ENCODE peak calls at places on chromosome 3, in ten cellular contexts. One of them, this sample, is unnamed.

GRCh38 chr3:12135029-12135634 is 23.6 kb downstream of the TIMP4 start:
- DNase-seq in stimulated activated CD8-positive, alpha-beta memory T cell treated with anti-CD3 and anti-CD28 coated beads, Interleukin-15, amount 100 ng/mL, for 1 hour: peak; percentile 25
- DNase-seq in HTR-8/SVneo: peak; percentile 59
- DNase-seq in HCEC 1CT: peak; percentile 61
- DNase-seq in GM12864: no peak
- DNase-seq in activated CD4-positive, alpha-beta memory T cell treated with anti-CD3 and anti-CD28 coated beads, Interleukin-2, amount 10 ng/mL, durations not matched to agents 7 days and 5 days: peak; percentile 71
- DNase-seq in GM23338: peak; percentile 76
- DNase-seq in endothelial cell of umbilical vein: peak; percentile 61
- DNase-seq in DMS153: no peak
- DNase-seq in NCI-H1092 treated with DMSO at 0.1 percent for 48 hours: peak; percentile 37
- DNase-seq in this sample: no peak

GRCh38 chr3:99365979-99366378 is 272.4 kb upstream of the COL8A1 start:
- DNase-seq in GM12864: no peak
- DNase-seq in GM23338: no peak
- DNase-seq in endothelial cell of umbilical vein: peak; percentile 76
- DNase-seq in HCEC 1CT: no peak
- DNase-seq in activated CD4-positive, alpha-beta memory T cell treated with anti-CD3 and anti-CD28 coated beads, Interleukin-2, amount 10 ng/mL, durations not matched to agents 7 days and 5 days: no peak
- DNase-seq in HTR-8/SVneo: no peak
- DNase-seq in NCI-H1092 treated with DMSO at 0.1 percent for 48 hours: no peak
- DNase-seq in stimulated activated CD8-positive, alpha-beta memory T cell treated with anti-CD3 and anti-CD28 coated beads, Interleukin-15, amount 100 ng/mL, for 1 hour: no peak
- DNase-seq in DMS153: no peak
- DNase-seq in this sample: peak; percentile 8

GRCh38 chr3:123375014-123375940 is 73.6 kb downstream of the ADCY5 start:
- DNase-seq in endothelial cell of umbilical vein: no peak
- DNase-seq in activated CD4-positive, alpha-beta memory T cell treated with anti-CD3 and anti-CD28 coated beads, Interleukin-2, amount 10 ng/mL, durations not matched to agents 7 days and 5 days: no peak
- DNase-seq in GM12864: no peak
- DNase-seq in HCEC 1CT: no peak
- DNase-seq in NCI-H1092 treated with DMSO at 0.1 percent for 48 hours: peak; percentile 3
- DNase-seq in DMS153: no peak
- DNase-seq in stimulated activated CD8-positive, alpha-beta memory T cell treated with anti-CD3 and anti-CD28 coated beads, Interleukin-15, amount 100 ng/mL, for 1 hour: no peak
- DNase-seq in HTR-8/SVneo: no peak
- DNase-seq in GM23338: peak; percentile 72
- DNase-seq in this sample: no peak

GRCh38 chr3:55091381-55092225 is 163.7 kb upstream of the LRTM1 start:
- DNase-seq in HTR-8/SVneo: peak; percentile 17
- DNase-seq in activated CD4-positive, alpha-beta memory T cell treated with anti-CD3 and anti-CD28 coated beads, Interleukin-2, amount 10 ng/mL, durations not matched to agents 7 days and 5 days: no peak
- DNase-seq in stimulated activated CD8-positive, alpha-beta memory T cell treated with anti-CD3 and anti-CD28 coated beads, Interleukin-15, amount 100 ng/mL, for 1 hour: no peak
- DNase-seq in DMS153: no peak
- DNase-seq in GM12864: no peak
- DNase-seq in NCI-H1092 treated with DMSO at 0.1 percent for 48 hours: no peak
- DNase-seq in GM23338: no peak
- DNase-seq in endothelial cell of umbilical vein: no peak
- DNase-seq in HCEC 1CT: peak; percentile 71
- DNase-seq in this sample: no peak

GRCh38 chr3:170418422-170419300 is at the start of gene CLDN11:
- DNase-seq in activated CD4-positive, alpha-beta memory T cell treated with anti-CD3 and anti-CD28 coated beads, Interleukin-2, amount 10 ng/mL, durations not matched to agents 7 days and 5 days: no peak
- DNase-seq in HCEC 1CT: peak; percentile 67
- DNase-seq in HTR-8/SVneo: peak; percentile 86
- DNase-seq in GM12864: no peak
- DNase-seq in endothelial cell of umbilical vein: peak; percentile 22
- DNase-seq in NCI-H1092 treated with DMSO at 0.1 percent for 48 hours: peak; percentile 55
- DNase-seq in GM23338: peak; percentile 83
- DNase-seq in DMS153: no peak
- DNase-seq in stimulated activated CD8-positive, alpha-beta memory T cell treated with anti-CD3 and anti-CD28 coated beads, Interleukin-15, amount 100 ng/mL, for 1 hour: no peak
- DNase-seq in this sample: no peak

GRCh38 chr3:8336456-8336855 is 165.2 kb upstream of the LMCD1 start:
- DNase-seq in DMS153: no peak
- DNase-seq in GM23338: peak; percentile 67
- DNase-seq in activated CD4-positive, alpha-beta memory T cell treated with anti-CD3 and anti-CD28 coated beads, Interleukin-2, amount 10 ng/mL, durations not matched to agents 7 days and 5 days: no peak
- DNase-seq in endothelial cell of umbilical vein: no peak
- DNase-seq in stimulated activated CD8-positive, alpha-beta memory T cell treated with anti-CD3 and anti-CD28 coated beads, Interleukin-15, amount 100 ng/mL, for 1 hour: no peak
- DNase-seq in GM12864: no peak
- DNase-seq in HTR-8/SVneo: no peak
- DNase-seq in HCEC 1CT: no peak
- DNase-seq in NCI-H1092 treated with DMSO at 0.1 percent for 48 hours: no peak
- DNase-seq in this sample: no peak

GRCh38 chr3:145035682-145036081 is 1064.1 kb downstream of the DIPK2A start:
- DNase-seq in stimulated activated CD8-positive, alpha-beta memory T cell treated with anti-CD3 and anti-CD28 coated beads, Interleukin-15, amount 100 ng/mL, for 1 hour: no peak
- DNase-seq in HTR-8/SVneo: no peak
- DNase-seq in DMS153: no peak
- DNase-seq in NCI-H1092 treated with DMSO at 0.1 percent for 48 hours: no peak
- DNase-seq in HCEC 1CT: no peak
- DNase-seq in GM12864: no peak
- DNase-seq in endothelial cell of umbilical vein: no peak
- DNase-seq in GM23338: no peak
- DNase-seq in activated CD4-positive, alpha-beta memory T cell treated with anti-CD3 and anti-CD28 coated beads, Interleukin-2, amount 10 ng/mL, durations not matched to agents 7 days and 5 days: no peak
- DNase-seq in this sample: no peak

GRCh38 chr3:123262868-123263267 is 61.1 kb downstream of the SEC22A start:
- DNase-seq in HCEC 1CT: no peak
- DNase-seq in GM23338: no peak
- DNase-seq in HTR-8/SVneo: no peak
- DNase-seq in activated CD4-positive, alpha-beta memory T cell treated with anti-CD3 and anti-CD28 coated beads, Interleukin-2, amount 10 ng/mL, durations not matched to agents 7 days and 5 days: no peak
- DNase-seq in DMS153: no peak
- DNase-seq in stimulated activated CD8-positive, alpha-beta memory T cell treated with anti-CD3 and anti-CD28 coated beads, Interleukin-15, amount 100 ng/mL, for 1 hour: no peak
- DNase-seq in NCI-H1092 treated with DMSO at 0.1 percent for 48 hours: no peak
- DNase-seq in endothelial cell of umbilical vein: no peak
- DNase-seq in GM12864: no peak
- DNase-seq in this sample: no peak

GRCh38 chr3:129592362-129593150 is 13.9 kb downstream of the PLXND1 start:
- DNase-seq in HTR-8/SVneo: no peak
- DNase-seq in NCI-H1092 treated with DMSO at 0.1 percent for 48 hours: no peak
- DNase-seq in endothelial cell of umbilical vein: peak; percentile 68
- DNase-seq in stimulated activated CD8-positive, alpha-beta memory T cell treated with anti-CD3 and anti-CD28 coated beads, Interleukin-15, amount 100 ng/mL, for 1 hour: no peak
- DNase-seq in HCEC 1CT: no peak
- DNase-seq in GM12864: no peak
- DNase-seq in GM23338: peak; percentile 68
- DNase-seq in activated CD4-positive, alpha-beta memory T cell treated with anti-CD3 and anti-CD28 coated beads, Interleukin-2, amount 10 ng/mL, durations not matched to agents 7 days and 5 days: no peak
- DNase-seq in DMS153: no peak
- DNase-seq in this sample: no peak

GRCh38 chr3:170740285-170740684 is 129.7 kb downstream of the RPL22L1 start:
- DNase-seq in NCI-H1092 treated with DMSO at 0.1 percent for 48 hours: no peak
- DNase-seq in DMS153: no peak
- DNase-seq in stimulated activated CD8-positive, alpha-beta memory T cell treated with anti-CD3 and anti-CD28 coated beads, Interleukin-15, amount 100 ng/mL, for 1 hour: no peak
- DNase-seq in activated CD4-positive, alpha-beta memory T cell treated with anti-CD3 and anti-CD28 coated beads, Interleukin-2, amount 10 ng/mL, durations not matched to agents 7 days and 5 days: no peak
- DNase-seq in endothelial cell of umbilical vein: no peak
- DNase-seq in HTR-8/SVneo: no peak
- DNase-seq in GM12864: no peak
- DNase-seq in HCEC 1CT: no peak
- DNase-seq in GM23338: no peak
- DNase-seq in this sample: no peak

GRCh38 chr3:171187706-171188290 is 161.3 kb upstream of the SLC2A2 start:
- DNase-seq in NCI-H1092 treated with DMSO at 0.1 percent for 48 hours: peak; percentile 49
- DNase-seq in HTR-8/SVneo: peak; percentile 45
- DNase-seq in stimulated activated CD8-positive, alpha-beta memory T cell treated with anti-CD3 and anti-CD28 coated beads, Interleukin-15, amount 100 ng/mL, for 1 hour: no peak
- DNase-seq in HCEC 1CT: peak; percentile 45
- DNase-seq in activated CD4-positive, alpha-beta memory T cell treated with anti-CD3 and anti-CD28 coated beads, Interleukin-2, amount 10 ng/mL, durations not matched to agents 7 days and 5 days: no peak
- DNase-seq in GM23338: peak; percentile 65
- DNase-seq in GM12864: no peak
- DNase-seq in DMS153: peak; percentile 51
- DNase-seq in endothelial cell of umbilical vein: peak; percentile 67
- DNase-seq in this sample: no peak

GRCh38 chr3:179450901-179451334 is 352 bp downstream of the GNB4 start:
- DNase-seq in stimulated activated CD8-positive, alpha-beta memory T cell treated with anti-CD3 and anti-CD28 coated beads, Interleukin-15, amount 100 ng/mL, for 1 hour: no peak
- DNase-seq in activated CD4-positive, alpha-beta memory T cell treated with anti-CD3 and anti-CD28 coated beads, Interleukin-2, amount 10 ng/mL, durations not matched to agents 7 days and 5 days: no peak
- DNase-seq in HCEC 1CT: peak; percentile 38
- DNase-seq in GM12864: no peak
- DNase-seq in NCI-H1092 treated with DMSO at 0.1 percent for 48 hours: peak; percentile 3
- DNase-seq in HTR-8/SVneo: no peak
- DNase-seq in GM23338: peak; percentile 33
- DNase-seq in endothelial cell of umbilical vein: peak; percentile 51
- DNase-seq in DMS153: no peak
- DNase-seq in this sample: no peak

GRCh38 chr3:16048435-16049318 is 125.8 kb upstream of the GALNT15 start:
- DNase-seq in GM23338: peak; percentile 82
- DNase-seq in activated CD4-positive, alpha-beta memory T cell treated with anti-CD3 and anti-CD28 coated beads, Interleukin-2, amount 10 ng/mL, durations not matched to agents 7 days and 5 days: peak; percentile 49
- DNase-seq in HCEC 1CT: peak; percentile 78
- DNase-seq in GM12864: peak; percentile 44
- DNase-seq in stimulated activated CD8-positive, alpha-beta memory T cell treated with anti-CD3 and anti-CD28 coated beads, Interleukin-15, amount 100 ng/mL, for 1 hour: no peak
- DNase-seq in NCI-H1092 treated with DMSO at 0.1 percent for 48 hours: peak; percentile 28
- DNase-seq in DMS153: peak; percentile 26
- DNase-seq in endothelial cell of umbilical vein: peak; percentile 75
- DNase-seq in HTR-8/SVneo: peak; percentile 67
- DNase-seq in this sample: no peak

GRCh38 chr3:141241248-141242034 is 9.8 kb downstream of the PXYLP1 start:
- DNase-seq in NCI-H1092 treated with DMSO at 0.1 percent for 48 hours: peak; percentile 56
- DNase-seq in activated CD4-positive, alpha-beta memory T cell treated with anti-CD3 and anti-CD28 coated beads, Interleukin-2, amount 10 ng/mL, durations not matched to agents 7 days and 5 days: no peak
- DNase-seq in stimulated activated CD8-positive, alpha-beta memory T cell treated with anti-CD3 and anti-CD28 coated beads, Interleukin-15, amount 100 ng/mL, for 1 hour: no peak
- DNase-seq in GM12864: no peak
- DNase-seq in HTR-8/SVneo: no peak
- DNase-seq in GM23338: no peak
- DNase-seq in HCEC 1CT: no peak
- DNase-seq in endothelial cell of umbilical vein: no peak
- DNase-seq in DMS153: no peak
- DNase-seq in this sample: no peak

GRCh38 chr3:72904156-72904555 is 16.3 kb downstream of the GXYLT2 start:
- DNase-seq in HTR-8/SVneo: no peak
- DNase-seq in DMS153: no peak
- DNase-seq in endothelial cell of umbilical vein: no peak
- DNase-seq in GM23338: no peak
- DNase-seq in HCEC 1CT: no peak
- DNase-seq in activated CD4-positive, alpha-beta memory T cell treated with anti-CD3 and anti-CD28 coated beads, Interleukin-2, amount 10 ng/mL, durations not matched to agents 7 days and 5 days: no peak
- DNase-seq in stimulated activated CD8-positive, alpha-beta memory T cell treated with anti-CD3 and anti-CD28 coated beads, Interleukin-15, amount 100 ng/mL, for 1 hour: no peak
- DNase-seq in GM12864: no peak
- DNase-seq in NCI-H1092 treated with DMSO at 0.1 percent for 48 hours: no peak
- DNase-seq in this sample: no peak

GRCh38 chr3:39138804-39139415 is 14.5 kb downstream of the CSRNP1 start:
- DNase-seq in GM12864: no peak
- DNase-seq in DMS153: no peak
- DNase-seq in HCEC 1CT: no peak
- DNase-seq in activated CD4-positive, alpha-beta memory T cell treated with anti-CD3 and anti-CD28 coated beads, Interleukin-2, amount 10 ng/mL, durations not matched to agents 7 days and 5 days: no peak
- DNase-seq in GM23338: no peak
- DNase-seq in stimulated activated CD8-positive, alpha-beta memory T cell treated with anti-CD3 and anti-CD28 coated beads, Interleukin-15, amount 100 ng/mL, for 1 hour: no peak
- DNase-seq in HTR-8/SVneo: no peak
- DNase-seq in NCI-H1092 treated with DMSO at 0.1 percent for 48 hours: peak; percentile 15
- DNase-seq in endothelial cell of umbilical vein: no peak
- DNase-seq in this sample: no peak

GRCh38 chr3:146159616-146160232 is 1.3 kb downstream of the PLOD2 start:
- DNase-seq in stimulated activated CD8-positive, alpha-beta memory T cell treated with anti-CD3 and anti-CD28 coated beads, Interleukin-15, amount 100 ng/mL, for 1 hour: no peak
- DNase-seq in endothelial cell of umbilical vein: no peak
- DNase-seq in GM12864: no peak
- DNase-seq in DMS153: no peak
- DNase-seq in activated CD4-positive, alpha-beta memory T cell treated with anti-CD3 and anti-CD28 coated beads, Interleukin-2, amount 10 ng/mL, durations not matched to agents 7 days and 5 days: no peak
- DNase-seq in NCI-H1092 treated with DMSO at 0.1 percent for 48 hours: no peak
- DNase-seq in HTR-8/SVneo: no peak
- DNase-seq in GM23338: no peak
- DNase-seq in HCEC 1CT: no peak
- DNase-seq in this sample: no peak

GRCh38 chr3:12405432-12406272 is 78.6 kb upstream of the TSEN2 start:
- DNase-seq in DMS153: no peak
- DNase-seq in GM23338: no peak
- DNase-seq in activated CD4-positive, alpha-beta memory T cell treated with anti-CD3 and anti-CD28 coated beads, Interleukin-2, amount 10 ng/mL, durations not matched to agents 7 days and 5 days: no peak
- DNase-seq in GM12864: no peak
- DNase-seq in endothelial cell of umbilical vein: peak; percentile 98
- DNase-seq in HCEC 1CT: peak; percentile 100
- DNase-seq in NCI-H1092 treated with DMSO at 0.1 percent for 48 hours: no peak
- DNase-seq in HTR-8/SVneo: peak; percentile 90
- DNase-seq in stimulated activated CD8-positive, alpha-beta memory T cell treated with anti-CD3 and anti-CD28 coated beads, Interleukin-15, amount 100 ng/mL, for 1 hour: no peak
- DNase-seq in this sample: peak; percentile 95

GRCh38 chr3:30112904-30113484 is 493.4 kb upstream of the TGFBR2 start:
- DNase-seq in DMS153: peak; percentile 1
- DNase-seq in HTR-8/SVneo: peak; percentile 4
- DNase-seq in endothelial cell of umbilical vein: peak; percentile 76
- DNase-seq in GM12864: no peak
- DNase-seq in activated CD4-positive, alpha-beta memory T cell treated with anti-CD3 and anti-CD28 coated beads, Interleukin-2, amount 10 ng/mL, durations not matched to agents 7 days and 5 days: no peak
- DNase-seq in GM23338: peak; percentile 71
- DNase-seq in HCEC 1CT: peak; percentile 54
- DNase-seq in stimulated activated CD8-positive, alpha-beta memory T cell treated with anti-CD3 and anti-CD28 coated beads, Interleukin-15, amount 100 ng/mL, for 1 hour: no peak
- DNase-seq in NCI-H1092 treated with DMSO at 0.1 percent for 48 hours: peak; percentile 69
- DNase-seq in this sample: peak; percentile 11